ENCODE peak calls at places on chromosome 17, in five cellular contexts. F is SK-N-SH; I is sigmoid colon; B is effector memory CD4-positive, alpha-beta T cell; M is uterus. L is an unnamed sample.

GRCh38 chr17:73272906-73273218 is 11.2 kb upstream of the CPSF4L start:
- DNase-seq in M (no peak), B (no peak), F (peak; percentile 42), I (no peak), L (no peak)

GRCh38 chr17:65978881-65979280 is 213.1 kb downstream of the CEP112 start:
- DNase-seq in I (no peak), F (no peak), B (no peak), M (no peak), L (no peak)

GRCh38 chr17:83136931-83137330 is 57.5 kb downstream of the METRNL start:
- DNase-seq in B (no peak), F (no peak), M (no peak), I (peak; percentile 46), L (no peak)

GRCh38 chr17:69358688-69359596 is 32.0 kb upstream of the ABCA5 start:
- DNase-seq in M (no peak), B (no peak), I (no peak), F (peak; percentile 36), L (peak; percentile 91)

GRCh38 chr17:39606434-39607056 is 1.2 kb downstream of the NEUROD2 start:
- DNase-seq in F (no peak), B (no peak), M (no peak), I (no peak), L (peak; percentile 86)

GRCh38 chr17:73637866-73638265 is 6.4 kb downstream of the SDK2 start:
- DNase-seq in M (no peak), F (no peak), B (no peak), I (no peak), L (peak; percentile 42)

GRCh38 chr17:19728114-19728495 is 11.7 kb upstream of the SLC47A2 start:
- DNase-seq in I (peak; percentile 95), M (peak; percentile 75), B (no peak), F (peak; percentile 88), L (peak; percentile 45)

GRCh38 chr17:27669136-27669535 is 38.1 kb downstream of the LGALS9 start:
- DNase-seq in B (no peak), F (no peak), M (no peak), I (no peak), L (peak; percentile 22)

GRCh38 chr17:17044846-17045561 is 2.7 kb downstream of the MPRIP start:
- DNase-seq in I (peak; percentile 74), M (peak; percentile 61), B (no peak), F (peak; percentile 65), L (peak; percentile 58)

GRCh38 chr17:68682913-68683312 is 81.7 kb upstream of the FAM20A start:
- DNase-seq in M (no peak), B (no peak), F (no peak), I (no peak), L (no peak)

GRCh38 chr17:74677558-74678466 is 34.9 kb downstream of the CD300LF start:
- DNase-seq in F (peak; percentile 77), I (no peak), B (no peak), M (peak; percentile 21), L (peak; percentile 70)

GRCh38 chr17:5784791-5785190 is 200.5 kb upstream of the NLRP1 start:
- DNase-seq in B (no peak), F (no peak), M (no peak), I (no peak), L (no peak)

GRCh38 chr17:49779730-49780220 is 8.7 kb upstream of the KAT7 start:
- DNase-seq in F (peak; percentile 40), M (peak; percentile 54), I (no peak), B (no peak), L (no peak)

GRCh38 chr17:57585341-57586098 is 159.6 kb downstream of the CCDC182 start:
- DNase-seq in B (no peak), F (peak; percentile 85), M (no peak), I (no peak), L (peak; percentile 43)

GRCh38 chr17:49913226-49914095 is 55.5 kb upstream of the DLX4 start:
- DNase-seq in M (no peak), B (no peak), I (no peak), F (no peak), L (peak; percentile 54)

GRCh38 chr17:774320-774584 is 7.8 kb downstream of the GLOD4 start:
- DNase-seq in B (no peak), M (no peak), I (peak; percentile 33), F (no peak), L (no peak)

GRCh38 chr17:37820313-37821024 is 75.6 kb upstream of the HNF1B start:
- DNase-seq in M (no peak), I (no peak), F (no peak), B (no peak), L (peak; percentile 36)

GRCh38 chr17:1555618-1556471 is 6.7 kb downstream of the PITPNA start:
- DNase-seq in F (no peak), B (no peak), I (no peak), M (no peak), L (no peak)

GRCh38 chr17:30831257-30831656 is 509 bp upstream of the ATAD5 start:
- DNase-seq in F (peak; percentile 30), B (no peak), M (no peak), I (no peak), L (peak; percentile 79)

GRCh38 chr17:72730091-72730490 is 362.4 kb downstream of the SLC39A11 start:
- DNase-seq in M (no peak), B (no peak), I (no peak), F (no peak), L (no peak)

GRCh38 chr17:16908282-16908681 is 63.6 kb downstream of the TNFRSF13B start:
- DNase-seq in F (no peak), B (no peak), M (no peak), I (no peak), L (peak; percentile 43)

GRCh38 chr17:14926526-14927122 is 338.5 kb downstream of the PMP22 start:
- DNase-seq in M (peak; percentile 28), B (peak; percentile 2), I (no peak), F (peak; percentile 26), L (peak; percentile 83)

GRCh38 chr17:66689192-66689591 is 145.7 kb upstream of the CACNG5 start:
- DNase-seq in I (no peak), M (no peak), B (no peak), F (no peak), L (no peak)

GRCh38 chr17:57707892-57708291 is 37.2 kb downstream of the CCDC182 start:
- DNase-seq in B (no peak), F (peak; percentile 70), M (no peak), I (no peak), L (peak; percentile 88)

GRCh38 chr17:68585643-68586042 is 15.5 kb downstream of the FAM20A start:
- DNase-seq in M (no peak), F (no peak), B (no peak), I (no peak), L (peak; percentile 53)

GRCh38 chr17:4584835-4585187 is 482 bp downstream of the SMTNL2 start:
- DNase-seq in B (no peak), I (no peak), F (no peak), M (no peak), L (peak; percentile 78)
- H3K4me1 ChIP-seq in B (peaks cover 5% of the 10 kb centered on the region), I (peaks cover 17% of the 10 kb centered on the region), F (peaks cover 27% of the 10 kb centered on the region), M (no peaks in the 10 kb centered on the region), L (no peaks in the 10 kb centered on the region)

GRCh38 chr17:32461498-32461852 is 17.2 kb downstream of the PSMD11 start:
- DNase-seq in B (no peak), M (no peak), F (no peak), I (no peak), L (no peak)
- H3K36me3 ChIP-seq in B (peaks cover 34% of the 10 kb centered on the region), M (no peaks in the 10 kb centered on the region), F (peaks cover 42% of the 10 kb centered on the region), I (peaks cover 37% of the 10 kb centered on the region), L (peaks cover 92% of the 10 kb centered on the region)

GRCh38 chr17:77460514-77461046 is 319.8 kb downstream of the SEC14L1 start:
- DNase-seq in I (no peak), B (no peak), F (no peak), M (no peak), L (no peak)
- H3K4me1 ChIP-seq in I (peaks cover 84% of the 10 kb centered on the region), B (peaks cover 82% of the 10 kb centered on the region), F (peaks cover 28% of the 10 kb centered on the region), M (no peaks in the 10 kb centered on the region), L (peaks cover 4% of the 10 kb centered on the region)

GRCh38 chr17:75821552-75821951 is 22.7 kb downstream of the UNC13D start:
- DNase-seq in I (no peak), F (peak; percentile 38), M (no peak), B (no peak), L (no peak)
- H3K36me3 ChIP-seq in I (peaks cover 59% of the 10 kb centered on the region), F (peaks cover 75% of the 10 kb centered on the region), M (no peaks in the 10 kb centered on the region), B (peaks cover 53% of the 10 kb centered on the region), L (peaks cover 60% of the 10 kb centered on the region)

GRCh38 chr17:18184143-18185007 is 747 bp downstream of the ALKBH5 start:
- DNase-seq in M (peak; percentile 61), I (peak; percentile 88), B (peak; percentile 63), F (no peak), L (peak; percentile 87)

GRCh38 chr17:18187226-18187625 is 3.6 kb downstream of the ALKBH5 start:
- DNase-seq in M (no peak), B (no peak), F (peak; percentile 61), I (no peak), L (no peak)

GRCh38 chr17:18186271-18186982 is 2.8 kb downstream of the ALKBH5 start:
- DNase-seq in M (peak; percentile 29), I (no peak), F (no peak), B (no peak), L (no peak)

GRCh38 chr17:18185832-18186231 is 2.2 kb downstream of the ALKBH5 start:
- DNase-seq in F (no peak), M (no peak), B (no peak), I (no peak), L (no peak)

DNA sequence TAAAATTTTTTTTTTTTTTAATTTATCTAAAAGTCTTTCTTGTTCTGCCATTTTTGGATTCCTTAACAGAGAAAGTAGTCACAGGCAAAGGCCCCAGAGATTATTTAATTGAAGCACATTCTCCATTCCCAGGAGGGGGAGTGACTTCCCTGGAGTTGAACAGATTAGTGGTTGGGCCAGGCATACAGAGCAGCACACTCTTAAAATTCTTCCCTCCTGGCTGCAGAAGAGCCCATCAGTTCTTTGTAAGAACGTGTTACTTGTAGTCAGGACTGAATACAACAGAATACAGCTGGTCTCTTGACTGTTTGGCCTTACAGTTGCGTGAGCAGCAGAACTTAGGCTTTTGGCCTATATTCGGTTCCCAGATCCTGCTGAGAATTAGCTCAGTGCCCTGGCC is 1.8 kb downstream of the ALKBH5 start:
- DNase-seq in F (no peak), I (no peak), B (no peak), M (no peak), L (no peak)
- H3K4me1 ChIP-seq in F (peaks cover 57% of the 10 kb centered on the region), I (peaks cover 73% of the 10 kb centered on the region), B (peaks cover 50% of the 10 kb centered on the region), M (peaks cover 13% of the 10 kb centered on the region), L (no peaks in the 10 kb centered on the region)

GRCh38 chr17:51120357-51120738 is 320 bp downstream of the SPAG9 start:
- DNase-seq in M (no peak), I (peak; percentile 81), F (peak; percentile 83), B (no peak), L (no peak)
- H3K36me3 ChIP-seq in M (no peaks in the 10 kb centered on the region), I (no peaks in the 10 kb centered on the region), F (no peaks in the 10 kb centered on the region), B (peaks cover 2% of the 10 kb centered on the region), L (no peaks in the 10 kb centered on the region)

GRCh38 chr17:75996665-75997590 is 3.7 kb upstream of the CDK3 start:
- DNase-seq in F (no peak), B (peak; percentile 20), I (peak; percentile 68), M (no peak), L (peak; percentile 70)
- H3K4me1 ChIP-seq in F (no peaks in the 10 kb centered on the region), B (peaks cover 8% of the 10 kb centered on the region), I (peaks cover 8% of the 10 kb centered on the region), M (no peaks in the 10 kb centered on the region), L (no peaks in the 10 kb centered on the region)

GRCh38 chr17:81852237-81852636 is 8.1 kb downstream of the P4HB start:
- DNase-seq in B (no peak), M (no peak), I (no peak), F (no peak), L (no peak)
- H3K36me3 ChIP-seq in B (peaks cover 55% of the 10 kb centered on the region), M (no peaks in the 10 kb centered on the region), I (peaks cover 53% of the 10 kb centered on the region), F (peaks cover 46% of the 10 kb centered on the region), L (peaks cover 77% of the 10 kb centered on the region)